ENCODE peak calls at places on chromosomes 5 and 9, in eight cellular contexts. Y is SK-N-SH treated with all-trans-retinoic acid at 6 μM for 48 hours; U is activated CD8-positive, alpha-beta T cell treated with anti-CD3 and anti-CD28 coated beads for 36 hours; Q is activated T-helper 17 cell treated with anti-CD3 and anti-CD28 coated beads, Interleukin-2, amount 50 U/mL, for 72 hours; S is right lobe of liver; P is gastrocnemius medialis; D is activated T-cell treated with anti-CD3 and anti-CD28 coated beads, Interleukin-2, amount 50 U/mL, for 4 hours; E is left lung. A is an unnamed sample.

GRCh38 chr5:132684922-132685720 is 11.3 kb downstream of the IL4 start:
- ATAC-seq in Y (no peak), U (peak), Q (no peak), S (no peak), P (no peak), D (no peak), E (no peak), A (no peak)

GRCh38 chr5:6692906-6693305 is 20.3 kb upstream of the TENT4A start:
- ATAC-seq in Y (no peak), U (peak), Q (peak), S (no peak), P (no peak), D (peak), E (no peak), A (no peak)

GRCh38 chr9:99162759-99163364 is 57.9 kb downstream of the TGFBR1 start:
- ATAC-seq in Y (peak), U (peak), Q (peak), S (peak), P (no peak), D (no peak), E (peak), A (no peak)

GRCh38 chr9:109953300-109953699 is 173.3 kb downstream of the PALM2AKAP2 start:
- ATAC-seq in Y (no peak), U (no peak), Q (no peak), S (no peak), P (no peak), D (no peak), E (no peak), A (no peak)

GRCh38 chr9:120723547-120723946 is 9.3 kb upstream of the MEGF9 start:
- ATAC-seq in Y (no peak), U (no peak), Q (no peak), S (no peak), P (no peak), D (no peak), E (peak), A (peak)

GRCh38 chr5:130981663-130982062 is 183.4 kb downstream of the HINT1 start:
- ATAC-seq in Y (no peak), U (no peak), Q (no peak), S (no peak), P (no peak), D (no peak), E (no peak), A (no peak)

GRCh38 chr5:139687656-139688055 is 39.5 kb downstream of the CXXC5 start:
- ATAC-seq in Y (no peak), U (no peak), Q (no peak), S (peak), P (no peak), D (no peak), E (no peak), A (no peak)

GRCh38 chr5:151222054-151222768 is 1.7 kb downstream of the CCDC69 start:
- ATAC-seq in Y (no peak), U (peak), Q (peak), S (no peak), P (peak), D (peak), E (no peak), A (no peak)

GRCh38 chr5:124754206-124754927 is 7.9 kb upstream of the ZNF608 start:
- ATAC-seq in Y (no peak), U (no peak), Q (no peak), S (no peak), P (peak), D (no peak), E (peak), A (no peak)

GRCh38 chr9:77933019-77933418 is 98.6 kb downstream of the GNAQ start:
- ATAC-seq in Y (peak), U (no peak), Q (no peak), S (peak), P (no peak), D (no peak), E (peak), A (no peak)

GRCh38 chr9:109585841-109586240 is 87.7 kb upstream of the PTPN3 start:
- ATAC-seq in Y (no peak), U (no peak), Q (no peak), S (no peak), P (no peak), D (no peak), E (no peak), A (no peak)

GRCh38 chr5:35823347-35823875 is 33.3 kb upstream of the IL7R start:
- ATAC-seq in Y (no peak), U (peak), Q (no peak), S (no peak), P (no peak), D (no peak), E (no peak), A (no peak)

GRCh38 chr9:134130503-134131375 is 5.1 kb upstream of the WDR5 start:
- ATAC-seq in Y (no peak), U (no peak), Q (no peak), S (peak), P (no peak), D (no peak), E (peak), A (peak)

GRCh38 chr9:20980713-20981481 is 50.5 kb downstream of the HACD4 start:
- ATAC-seq in Y (peak), U (no peak), Q (no peak), S (peak), P (no peak), D (no peak), E (peak), A (peak)

GRCh38 chr5:10297646-10298204 is 10.0 kb downstream of the CMBL start:
- ATAC-seq in Y (no peak), U (no peak), Q (no peak), S (peak), P (no peak), D (no peak), E (no peak), A (no peak)

GRCh38 chr9:129610193-129610472 is 10.8 kb downstream of the C9orf50 start:
- ATAC-seq in Y (no peak), U (no peak), Q (peak), S (no peak), P (no peak), D (no peak), E (no peak), A (no peak)

GRCh38 chr5:65034782-65035181 is 266.1 kb downstream of the CWC27 start:
- ATAC-seq in Y (no peak), U (no peak), Q (no peak), S (no peak), P (no peak), D (no peak), E (no peak), A (no peak)

GRCh38 chr5:123929055-123929474 is 417.1 kb downstream of the CSNK1G3 start:
- ATAC-seq in Y (no peak), U (no peak), Q (no peak), S (no peak), P (no peak), D (no peak), E (no peak), A (no peak)

GRCh38 chr5:119083679-119084078 is 12.8 kb downstream of the DMXL1 start:
- ATAC-seq in Y (no peak), U (no peak), Q (no peak), S (no peak), P (no peak), D (no peak), E (no peak), A (no peak)

GRCh38 chr9:128781186-128782070 is 5.6 kb upstream of the TBC1D13 start:
- ATAC-seq in Y (no peak), U (no peak), Q (no peak), S (no peak), P (no peak), D (no peak), E (no peak), A (no peak)

GRCh38 chr9:83458530-83458929 is 79.7 kb downstream of the FRMD3 start:
- ATAC-seq in Y (no peak), U (no peak), Q (no peak), S (no peak), P (no peak), D (no peak), E (no peak), A (no peak)

GRCh38 chr9:137789295-137789895 is 88.2 kb upstream of the CACNA1B start:
- ATAC-seq in Y (no peak), U (no peak), Q (no peak), S (peak), P (no peak), D (no peak), E (no peak), A (no peak)

GRCh38 chr9:88804289-88804596 is 187.0 kb upstream of the S1PR3 start:
- ATAC-seq in Y (peak), U (no peak), Q (peak), S (no peak), P (no peak), D (no peak), E (no peak), A (no peak)

GRCh38 chr9:82513242-82513750 is 524.7 kb downstream of the SPATA31D1 start:
- ATAC-seq in Y (peak), U (no peak), Q (no peak), S (no peak), P (no peak), D (no peak), E (no peak), A (no peak)

GRCh38 chr9:20041717-20042116 is 252.9 kb upstream of the SLC24A2 start:
- ATAC-seq in Y (no peak), U (no peak), Q (no peak), S (no peak), P (no peak), D (no peak), E (no peak), A (no peak)

GRCh38 chr9:77023726-77024125 is 4.3 kb downstream of the FOXB2 start:
- ATAC-seq in Y (no peak), U (no peak), Q (no peak), S (no peak), P (no peak), D (no peak), E (no peak), A (no peak)